ENCODE peak calls at places on chromosomes 4 and X, in six cellular contexts. Q, Y, I, S, D and F are unnamed samples.

GRCh38 chr4:44446801-44447562 is 1.6 kb downstream of the KCTD8 start:
- DNase-seq in Q (peak; percentile 46), Y (peak; percentile 36), I (no peak), S (no peak), D (peak; percentile 18), F (peak; percentile 28)

GRCh38 chr4:22634541-22635181 is 58.1 kb upstream of the GBA3 start:
- DNase-seq in Q (no peak), Y (no peak), I (no peak), S (peak; percentile 35), D (no peak), F (no peak)

GRCh38 chr4:155377281-155377680 is 516 bp upstream of the MAP9 start:
- DNase-seq in Q (no peak), Y (no peak), I (no peak), S (peak; percentile 3), D (no peak), F (no peak)

GRCh38 chr4:169033660-169034059 is 23.6 kb upstream of the CBR4 start:
- DNase-seq in Q (peak; percentile 12), Y (no peak), I (no peak), S (peak; percentile 70), D (no peak), F (peak; percentile 50)

GRCh38 chr4:6909970-6910339 is 329 bp downstream of the TBC1D14 start:
- DNase-seq in Q (no peak), Y (peak; percentile 75), I (no peak), S (no peak), D (no peak), F (peak; percentile 29)

GRCh38 chr4:120801171-120801758 is 121.3 kb downstream of the PRDM5 start:
- DNase-seq in Q (no peak), Y (no peak), I (no peak), S (peak; percentile 9), D (no peak), F (no peak)

GRCh38 chr4:125085-125820 is 952 bp downstream of the ZNF718 start:
- DNase-seq in Q (peak; percentile 61), Y (peak; percentile 50), I (no peak), S (peak; percentile 54), D (no peak), F (peak; percentile 68)

GRCh38 chr4:186201535-186202230 is 10.3 kb downstream of the CYP4V2 start:
- DNase-seq in Q (peak; percentile 53), Y (peak; percentile 54), I (peak; percentile 14), S (peak; percentile 33), D (no peak), F (peak; percentile 56)

GRCh38 chr4:118353452-118353851 is 649 bp upstream of the PRSS12 start:
- DNase-seq in Q (no peak), Y (peak; percentile 54), I (no peak), S (no peak), D (no peak), F (peak; percentile 31)

GRCh38 chr4:55545133-55545532 is 1.6 kb downstream of the CLOCK start:
- DNase-seq in Q (no peak), Y (peak; percentile 31), I (no peak), S (peak; percentile 50), D (no peak), F (no peak)

GRCh38 chr4:23333946-23334878 is 555.6 kb downstream of the PPARGC1A start:
- DNase-seq in Q (peak; percentile 14), Y (peak; percentile 54), I (no peak), S (peak; percentile 75), D (no peak), F (no peak)

GRCh38 chrX:130555341-130555740 is 153.6 kb downstream of the RBMX2 start:
- DNase-seq in Q (no peak), Y (no peak), I (no peak), S (no peak), D (no peak), F (no peak)

GRCh38 chrX:153627675-153628111 is 19.3 kb upstream of the DUSP9 start:
- DNase-seq in Q (no peak), Y (no peak), I (no peak), S (no peak), D (no peak), F (no peak)

DNA sequence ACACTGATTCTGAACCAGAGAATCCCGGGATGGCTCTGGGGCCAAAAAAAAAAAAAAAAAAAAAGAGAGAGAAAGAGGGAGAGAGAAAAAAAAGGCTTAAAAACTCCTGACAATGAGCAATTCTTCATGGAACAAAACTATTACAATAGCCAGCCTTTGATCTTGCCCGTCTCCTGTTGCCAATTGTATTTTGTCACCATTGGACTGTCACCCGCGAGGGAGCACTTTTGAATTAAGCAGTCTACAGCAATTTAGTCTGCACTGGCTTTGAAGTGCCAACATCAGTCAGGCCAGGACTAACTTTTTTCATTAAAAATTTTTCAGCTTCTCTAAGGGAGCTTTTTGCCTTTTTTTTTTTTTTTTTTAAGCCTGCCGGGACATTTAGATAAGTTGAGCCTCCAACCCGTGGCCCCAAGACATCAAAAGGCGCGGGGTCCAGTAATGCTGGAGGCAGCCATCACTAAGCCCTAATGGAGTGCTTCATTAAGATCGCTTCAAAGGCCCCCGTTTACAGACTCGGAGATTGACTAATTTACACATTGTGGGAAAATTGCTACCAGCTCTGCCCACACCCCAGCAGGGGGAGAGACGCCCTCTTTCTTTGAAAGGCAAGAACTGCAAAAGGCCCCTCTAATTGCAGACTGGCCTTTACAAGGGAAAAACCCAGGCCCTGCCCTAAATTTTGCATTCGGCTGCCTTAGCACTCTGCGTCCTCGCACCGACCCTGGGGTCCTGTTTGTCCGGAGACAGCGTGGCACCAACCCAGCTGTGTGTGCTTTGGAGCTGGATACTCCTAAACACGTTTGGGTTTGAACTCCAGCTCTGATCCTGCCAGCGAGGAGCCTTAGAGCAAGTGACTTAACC is 98.1 kb upstream of the MSX1 start:
- DNase-seq in Q (peak; percentile 69), Y (peak; percentile 89), I (no peak), S (no peak), D (no peak), F (peak; percentile 52)
- TF ChIP-seq CTCF in Q (peak; percentile 37), Y (peak; percentile 64), I (no peak), S (no peak), D (no peak), F (peak; percentile 78)

GRCh38 chr4:138978028-138978585 is 37.5 kb upstream of the NOCT start:
- DNase-seq in Q (no peak), Y (no peak), I (no peak), S (no peak), D (no peak), F (no peak)

GRCh38 chr4:138976526-138976925 is 39.1 kb upstream of the NOCT start:
- DNase-seq in Q (no peak), Y (no peak), I (no peak), S (no peak), D (no peak), F (no peak)

GRCh38 chr4:138972956-138973819 is 42.4 kb upstream of the NOCT start:
- DNase-seq in Q (no peak), Y (peak; percentile 76), I (no peak), S (no peak), D (no peak), F (no peak)

GRCh38 chr4:138977525-138977924 is 38.1 kb upstream of the NOCT start:
- DNase-seq in Q (no peak), Y (no peak), I (no peak), S (no peak), D (no peak), F (no peak)

DNA sequence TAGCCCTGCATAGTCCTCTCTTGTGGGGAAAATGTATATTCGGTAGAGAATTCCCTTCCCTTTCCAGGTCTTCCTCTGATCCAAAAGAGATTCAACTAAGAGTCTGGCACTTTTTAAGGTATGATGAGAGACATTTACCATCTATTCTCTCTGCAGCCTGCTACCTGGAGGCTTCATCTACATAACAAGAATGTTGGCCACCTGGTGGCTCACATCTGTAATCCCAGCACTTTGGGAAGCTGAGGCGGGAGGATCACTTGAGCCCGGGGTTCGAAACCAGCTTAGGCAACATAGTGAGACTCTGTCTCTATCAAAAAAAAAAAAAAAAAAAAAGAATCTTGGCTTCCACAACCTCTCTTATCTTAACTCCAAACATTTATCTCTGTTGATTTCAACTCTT is 40.4 kb upstream of the NOCT start:
- DNase-seq in Q (peak; percentile 56), Y (no peak), I (no peak), S (no peak), D (no peak), F (no peak)
- TF ChIP-seq CTCF in Q (peak; percentile 14), Y (no peak), I (no peak), S (peak; percentile 16), D (no peak), F (no peak)

GRCh38 chr4:109332926-109333464 is 30.5 kb upstream of the COL25A1 start:
- DNase-seq in Q (peak; percentile 80), Y (peak; percentile 56), I (no peak), S (no peak), D (no peak), F (peak; percentile 55)
- TF ChIP-seq CTCF in Q (peak; percentile 53), Y (peak; percentile 65), I (no peak), S (peak; percentile 28), D (no peak), F (peak; percentile 71)

GRCh38 chrX:36913551-36913950 is 94.6 kb upstream of the FAM47C start:
- DNase-seq in Q (no peak), Y (no peak), I (no peak), S (no peak), D (no peak), F (no peak)

GRCh38 chrX:36909584-36909983 is 98.6 kb upstream of the FAM47C start:
- DNase-seq in Q (no peak), Y (no peak), I (no peak), S (no peak), D (no peak), F (no peak)

GRCh38 chrX:36908801-36909403 is 99.3 kb upstream of the FAM47C start:
- DNase-seq in Q (no peak), Y (peak; percentile 26), I (no peak), S (peak; percentile 32), D (no peak), F (no peak)
- TF ChIP-seq CTCF in Q (peak; percentile 17), Y (peak; percentile 72), I (no peak), S (peak; percentile 60), D (peak; percentile 47), F (peak; percentile 8)

DNA sequence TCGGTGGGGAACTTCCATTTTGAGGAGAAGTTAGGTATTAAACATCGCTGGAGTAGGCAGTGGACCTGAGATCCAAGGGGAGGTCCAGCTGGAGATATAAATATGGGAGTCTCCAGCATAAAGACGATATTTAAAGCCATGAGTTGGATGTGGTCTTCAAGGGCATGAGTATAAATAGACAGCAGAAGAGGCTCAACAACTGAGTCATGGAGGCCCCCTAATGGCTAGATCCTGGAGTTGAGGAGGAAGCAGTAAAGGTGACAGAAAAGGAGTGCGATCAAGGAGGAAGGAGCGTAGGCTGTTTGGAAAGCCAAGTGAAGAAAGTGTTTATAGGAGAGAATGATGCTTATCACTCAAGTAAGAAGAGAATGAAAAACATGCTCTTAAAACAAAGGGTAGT is 18.1 kb upstream of the APBB2 start:
- DNase-seq in Q (no peak), Y (no peak), I (no peak), S (no peak), D (no peak), F (no peak)
- TF ChIP-seq CTCF in Q (no peak), Y (no peak), I (no peak), S (no peak), D (no peak), F (peak; percentile 28)